ENCODE peak calls at places on chromosomes 6 and 20, in seven cellular contexts. U, G, J, L, T, Y and K are unnamed samples.

GRCh38 chr20:49631074-49631716 is 63.3 kb upstream of the PTGIS start:
- DNase-seq in U (no peak), G (no peak), J (no peak), L (no peak), T (no peak), Y (no peak), K (no peak)

GRCh38 chr6:42443312-42444075 is 8.2 kb downstream of the TRERF1 start:
- DNase-seq in U (no peak), G (no peak), J (no peak), L (no peak), T (no peak), Y (no peak), K (no peak)

GRCh38 chr6:89348372-89348771 is 4.2 kb downstream of the UBE2J1 start:
- DNase-seq in U (no peak), G (no peak), J (no peak), L (no peak), T (no peak), Y (no peak), K (no peak)

GRCh38 chr6:37794825-37795224 is 24.7 kb upstream of the ZFAND3 start:
- DNase-seq in U (peak; percentile 57), G (no peak), J (no peak), L (no peak), T (no peak), Y (no peak), K (no peak)

GRCh38 chr20:58416832-58417231 is 27.8 kb downstream of the VAPB start:
- DNase-seq in U (peak; percentile 78), G (no peak), J (no peak), L (no peak), T (no peak), Y (no peak), K (no peak)

GRCh38 chr20:64161595-64162238 is 2.5 kb upstream of the MYT1 start:
- DNase-seq in U (peak; percentile 60), G (peak; percentile 55), J (peak; percentile 73), L (peak; percentile 84), T (peak; percentile 63), Y (no peak), K (peak; percentile 25)

GRCh38 chr6:11869656-11870340 is 91.2 kb upstream of the ADTRP start:
- DNase-seq in U (no peak), G (no peak), J (no peak), L (no peak), T (no peak), Y (no peak), K (no peak)

GRCh38 chr20:61353261-61353995 is 101.4 kb downstream of the CDH4 start:
- DNase-seq in U (peak; percentile 49), G (no peak), J (no peak), L (no peak), T (no peak), Y (no peak), K (no peak)

GRCh38 chr6:25726122-25726911 is 28.2 kb upstream of the SLC17A4 start:
- DNase-seq in U (no peak), G (no peak), J (no peak), L (no peak), T (no peak), Y (no peak), K (no peak)

GRCh38 chr6:113856571-113857564 is at the start of gene MARCKS:
- DNase-seq in U (peak; percentile 94), G (peak; percentile 88), J (peak; percentile 88), L (peak; percentile 84), T (peak; percentile 85), Y (peak; percentile 80), K (peak; percentile 95)

GRCh38 chr6:2478200-2478599 is 232.8 kb upstream of the GMDS start:
- DNase-seq in U (peak; percentile 22), G (no peak), J (no peak), L (peak; percentile 10), T (no peak), Y (no peak), K (no peak)

GRCh38 chr6:43669050-43669921 is 18.3 kb downstream of the MRPS18A start:
- DNase-seq in U (peak; percentile 39), G (no peak), J (no peak), L (no peak), T (peak; percentile 46), Y (peak; percentile 46), K (peak; percentile 43)

GRCh38 chr6:47371139-47371874 is 61.6 kb upstream of the TNFRSF21 start:
- DNase-seq in U (no peak), G (no peak), J (no peak), L (no peak), T (no peak), Y (no peak), K (no peak)

GRCh38 chr20:17473662-17474061 is 57.5 kb downstream of the BFSP1 start:
- DNase-seq in U (no peak), G (no peak), J (no peak), L (no peak), T (no peak), Y (no peak), K (no peak)

GRCh38 chr20:37386505-37387201 is 40.7 kb downstream of the SRC start:
- DNase-seq in U (no peak), G (peak; percentile 34), J (no peak), L (no peak), T (no peak), Y (no peak), K (no peak)

GRCh38 chr6:136371951-136372350 is 82.3 kb upstream of the BCLAF1 start:
- DNase-seq in U (no peak), G (no peak), J (no peak), L (no peak), T (no peak), Y (no peak), K (no peak)

GRCh38 chr6:91376686-91377085 is 789.8 kb upstream of the MAP3K7 start:
- DNase-seq in U (no peak), G (no peak), J (no peak), L (no peak), T (peak; percentile 63), Y (no peak), K (peak; percentile 27)

GRCh38 chr6:43798688-43799444 is 28.9 kb downstream of the VEGFA start:
- DNase-seq in U (peak; percentile 76), G (peak; percentile 91), J (no peak), L (no peak), T (peak; percentile 89), Y (no peak), K (peak; percentile 91)

GRCh38 chr6:63644668-63645326 is 9.2 kb downstream of the PHF3 start:
- DNase-seq in U (peak; percentile 66), G (no peak), J (no peak), L (no peak), T (no peak), Y (no peak), K (no peak)

GRCh38 chr20:54266844-54267243 is 59.0 kb downstream of the PFDN4 start:
- DNase-seq in U (no peak), G (no peak), J (no peak), L (no peak), T (no peak), Y (no peak), K (no peak)

GRCh38 chr6:87848616-87849015 is 146.6 kb upstream of the AKIRIN2 start:
- DNase-seq in U (peak; percentile 84), G (no peak), J (no peak), L (no peak), T (peak; percentile 42), Y (no peak), K (peak; percentile 50)

GRCh38 chr6:154386848-154387717 is 30.5 kb upstream of the IPCEF1 start:
- DNase-seq in U (peak; percentile 82), G (no peak), J (no peak), L (no peak), T (no peak), Y (no peak), K (no peak)